ENCODE peak calls at places on chromosomes 5 and 9, in six cellular contexts. T, R, X, V, J and O are unnamed samples.

GRCh38 chr9:127971357-127972315 is 9.2 kb downstream of the EEIG1 start:
- DNase-seq in T (peak), R (no peak), X (no peak), V (no peak), J (no peak), O (no peak)

GRCh38 chr5:122163151-122164069 is 34.1 kb downstream of the ZNF474 start:
- DNase-seq in T (no peak), R (peak), X (peak), V (no peak), J (peak), O (no peak)

GRCh38 chr5:115551415-115551814 is 6.8 kb upstream of the FEM1C start:
- DNase-seq in T (no peak), R (no peak), X (no peak), V (no peak), J (no peak), O (no peak)

GRCh38 chr9:112248722-112249121 is 73.6 kb upstream of the SUSD1 start:
- DNase-seq in T (no peak), R (peak), X (no peak), V (no peak), J (no peak), O (no peak)

GRCh38 chr9:137188490-137189296 is at the start of the genes ANAPC2 and SSNA1:
- DNase-seq in T (peak), R (peak), X (peak), V (peak), J (peak), O (peak)

GRCh38 chr5:3210531-3210930 is 385.1 kb upstream of the IRX1 start:
- DNase-seq in T (no peak), R (no peak), X (no peak), V (no peak), J (no peak), O (no peak)

GRCh38 chr9:136808781-136809158 is 1.0 kb downstream of the RABL6 start:
- DNase-seq in T (no peak), R (peak), X (no peak), V (peak), J (no peak), O (no peak)

GRCh38 chr5:126499742-126500396 is 76.7 kb downstream of the GRAMD2B start:
- DNase-seq in T (no peak), R (no peak), X (no peak), V (no peak), J (no peak), O (no peak)

GRCh38 chr5:137201876-137202275 is 297.2 kb downstream of the SPOCK1 start:
- DNase-seq in T (no peak), R (peak), X (peak), V (no peak), J (no peak), O (no peak)

GRCh38 chr5:11497651-11498050 is 406.6 kb downstream of the CTNND2 start:
- DNase-seq in T (no peak), R (no peak), X (no peak), V (no peak), J (no peak), O (no peak)

GRCh38 chr5:179607449-179607931 is 16.0 kb downstream of the HNRNPH1 start:
- DNase-seq in T (peak), R (no peak), X (no peak), V (no peak), J (no peak), O (peak)

GRCh38 chr5:171989276-171989675 is 17.2 kb downstream of the FBXW11 start:
- DNase-seq in T (no peak), R (peak), X (no peak), V (no peak), J (no peak), O (no peak)

GRCh38 chr9:81559741-81560140 is 129.6 kb downstream of the TLE1 start:
- DNase-seq in T (no peak), R (peak), X (peak), V (peak), J (no peak), O (no peak)

GRCh38 chr9:37806271-37806670 is 5.7 kb downstream of the DCAF10 start:
- DNase-seq in T (no peak), R (no peak), X (no peak), V (no peak), J (no peak), O (no peak)

GRCh38 chr5:14880688-14881087 is 9.1 kb upstream of the ANKH start:
- DNase-seq in T (no peak), R (peak), X (no peak), V (no peak), J (no peak), O (no peak)

GRCh38 chr5:132056610-132057497 is 3.6 kb upstream of the IL3 start:
- DNase-seq in T (peak), R (no peak), X (no peak), V (no peak), J (no peak), O (peak)

GRCh38 chr9:33426843-33427293 is 20.5 kb downstream of the AQP3 start:
- DNase-seq in T (no peak), R (no peak), X (no peak), V (no peak), J (no peak), O (no peak)

GRCh38 chr5:108637110-108637509 is 110.6 kb upstream of the FER start:
- DNase-seq in T (no peak), R (peak), X (no peak), V (no peak), J (no peak), O (no peak)

GRCh38 chr5:108836492-108836891 is 88.8 kb downstream of the FER start:
- DNase-seq in T (no peak), R (no peak), X (no peak), V (no peak), J (no peak), O (no peak)

GRCh38 chr5:134122530-134122929 is 8.0 kb downstream of the TCF7 start:
- DNase-seq in T (no peak), R (no peak), X (no peak), V (no peak), J (no peak), O (no peak)

GRCh38 chr5:73654171-73654811 is 28.3 kb downstream of the ARHGEF28 start:
- DNase-seq in T (no peak), R (peak), X (no peak), V (no peak), J (no peak), O (no peak)

GRCh38 chr5:1868886-1869285 is 13.8 kb downstream of the IRX4 start:
- DNase-seq in T (no peak), R (no peak), X (no peak), V (no peak), J (no peak), O (no peak)

GRCh38 chr5:71830626-71831539 is 111.8 kb downstream of the CARTPT start:
- DNase-seq in T (peak), R (peak), X (peak), V (peak), J (no peak), O (no peak)

GRCh38 chr5:81756016-81756415 is 5.1 kb upstream of the SSBP2 start:
- DNase-seq in T (no peak), R (no peak), X (no peak), V (no peak), J (no peak), O (no peak)

GRCh38 chr5:31889131-31889561 is 250.2 kb downstream of the PDZD2 start:
- DNase-seq in T (no peak), R (no peak), X (no peak), V (peak), J (no peak), O (no peak)

GRCh38 chr5:123448017-123448617 is 24.9 kb upstream of the CEP120 start:
- DNase-seq in T (no peak), R (no peak), X (no peak), V (no peak), J (no peak), O (no peak)

GRCh38 chr5:172243302-172243701 is 40.3 kb downstream of the UBTD2 start:
- DNase-seq in T (no peak), R (no peak), X (no peak), V (no peak), J (no peak), O (no peak)

GRCh38 chr5:18745988-18746615 is 1111.8 kb downstream of the TAF11L14 start:
- DNase-seq in T (no peak), R (no peak), X (no peak), V (no peak), J (peak), O (no peak)

GRCh38 chr9:132201780-132202703 is 40.2 kb downstream of the NTNG2 start:
- DNase-seq in T (no peak), R (no peak), X (no peak), V (peak), J (no peak), O (no peak)

GRCh38 chr5:1204693-1205242 is 3.4 kb downstream of the SLC6A19 start:
- DNase-seq in T (no peak), R (peak), X (no peak), V (peak), J (no peak), O (no peak)

GRCh38 chr5:59483971-59484472 is 409.5 kb downstream of the PDE4D start:
- DNase-seq in T (no peak), R (peak), X (no peak), V (no peak), J (no peak), O (no peak)

GRCh38 chr5:163222982-163223381 is 214.4 kb upstream of the CCNG1 start:
- DNase-seq in T (no peak), R (no peak), X (no peak), V (no peak), J (no peak), O (no peak)

GRCh38 chr9:128558431-128559310 is 6.3 kb downstream of the SPTAN1 start:
- DNase-seq in T (peak), R (peak), X (peak), V (peak), J (no peak), O (peak)

GRCh38 chr9:75993434-75993833 is 103.0 kb downstream of the PCSK5 start:
- DNase-seq in T (no peak), R (peak), X (no peak), V (no peak), J (no peak), O (no peak)